ENCODE peak calls at places on chromosomes 12 and 14, in nine cellular contexts. D is stomach; V is CD8-positive, alpha-beta memory T cell; B is ovary; F is SW 1271; Y is AG20443; H is HEK293T; P is LoVo; E is SJCRH30. O is an unnamed sample.

GRCh38 chr12:93094988-93095737 is 166.1 kb upstream of the EEA1 start:
- DNase-seq in V (no peak), B (no peak), Y (no peak), P (no peak), D (no peak), E (no peak), H (no peak), F (no peak), O (no peak)

GRCh38 chr14:54902521-54903420 is at the start of gene GCH1:
- DNase-seq in V (peak), Y (peak), D (peak), B (peak), F (peak), E (peak), H (peak), P (peak), O (peak)

GRCh38 chr12:20493924-20494323 is 125.6 kb downstream of the PDE3A start:
- DNase-seq in E (no peak), F (no peak), Y (no peak), P (no peak), V (no peak), B (no peak), H (no peak), D (no peak), O (no peak)

GRCh38 chr14:64673748-64674147 is 30.5 kb upstream of the PLEKHG3 start:
- DNase-seq in H (no peak), V (peak), D (no peak), Y (peak), E (no peak), B (no peak), F (no peak), P (no peak), O (peak)

GRCh38 chr12:7076493-7076892 is 15.8 kb downstream of the C1R start:
- DNase-seq in E (no peak), P (no peak), Y (no peak), F (no peak), H (no peak), B (no peak), D (no peak), V (no peak), O (no peak)

GRCh38 chr12:5808956-5809355 is 136.1 kb downstream of the ANO2 start:
- DNase-seq in E (peak), F (peak), P (peak), H (no peak), B (no peak), Y (peak), D (no peak), V (no peak), O (no peak)

GRCh38 chr12:50720085-50720484 is 43.8 kb upstream of the ATF1 start:
- DNase-seq in Y (peak), B (no peak), H (no peak), E (no peak), D (no peak), P (no peak), V (no peak), F (no peak), O (no peak)

GRCh38 chr12:52836491-52837175 is 2.5 kb upstream of the KRT79 start:
- DNase-seq in Y (no peak), F (no peak), P (no peak), E (no peak), D (no peak), H (no peak), B (no peak), V (no peak), O (no peak)

GRCh38 chr12:31732926-31733548 is 4.2 kb upstream of the AMN1 start:
- DNase-seq in P (peak), H (no peak), F (peak), E (no peak), B (no peak), V (no peak), D (no peak), Y (peak), O (peak)

GRCh38 chr12:103495783-103496456 is at the start of gene C12orf42:
- DNase-seq in B (no peak), D (no peak), V (no peak), Y (peak), F (peak), P (no peak), E (no peak), H (peak), O (peak)

GRCh38 chr14:23610090-23610814 is 25.9 kb upstream of the DHRS2 start:
- DNase-seq in V (no peak), E (no peak), P (no peak), H (no peak), Y (no peak), B (no peak), F (no peak), D (no peak), O (no peak)

GRCh38 chr12:115752913-115753726 is 524.4 kb downstream of the MED13L start:
- DNase-seq in Y (peak), H (peak), B (peak), E (peak), V (no peak), F (peak), D (peak), P (peak), O (peak)

GRCh38 chr12:104121001-104121400 is 17.0 kb downstream of the NFYB start:
- DNase-seq in Y (peak), P (no peak), D (no peak), V (no peak), H (no peak), E (no peak), B (no peak), F (peak), O (no peak)

GRCh38 chr14:101114726-101115481 is 211.4 kb upstream of the RTL1 start:
- DNase-seq in B (no peak), V (no peak), D (peak), F (no peak), Y (no peak), E (no peak), H (no peak), P (no peak), O (no peak)

GRCh38 chr12:12776261-12776660 is 9.2 kb upstream of the APOLD1 start:
- DNase-seq in D (peak), B (no peak), H (no peak), Y (no peak), E (no peak), P (peak), F (no peak), V (no peak), O (peak)

GRCh38 chr12:122865268-122866231 is 30.3 kb downstream of the HIP1R start:
- DNase-seq in V (no peak), P (no peak), D (peak), B (no peak), H (no peak), F (no peak), Y (no peak), E (no peak), O (peak)

GRCh38 chr12:113850309-113851056 is 115.6 kb downstream of the RBM19 start:
- DNase-seq in V (no peak), Y (peak), P (no peak), D (no peak), B (no peak), H (no peak), E (peak), F (no peak), O (peak)

GRCh38 chr14:100726812-100727564 is at the start of gene DLK1:
- DNase-seq in V (no peak), F (no peak), D (no peak), H (no peak), Y (no peak), P (no peak), B (no peak), E (no peak), O (peak)

GRCh38 chr14:31881531-31882310 is 195.4 kb upstream of the ARHGAP5 start:
- DNase-seq in F (no peak), H (no peak), V (no peak), B (no peak), Y (peak), E (no peak), P (no peak), D (no peak), O (no peak)

GRCh38 chr14:82642425-82642824 is 1108.8 kb upstream of the SEL1L start:
- DNase-seq in D (no peak), H (peak), P (no peak), B (peak), V (no peak), Y (no peak), F (peak), E (no peak), O (no peak)

GRCh38 chr12:102023343-102023930 is 38.4 kb downstream of the WASHC3 start:
- DNase-seq in B (no peak), Y (peak), V (no peak), P (no peak), H (no peak), D (no peak), F (no peak), E (no peak), O (no peak)

GRCh38 chr14:53458368-53458814 is 305.3 kb upstream of the DDHD1 start:
- DNase-seq in D (no peak), B (no peak), H (no peak), V (no peak), Y (peak), E (peak), F (peak), P (peak), O (no peak)

GRCh38 chr14:100750762-100751699 is 24.3 kb downstream of the DLK1 start:
- DNase-seq in D (no peak), Y (no peak), H (no peak), B (no peak), V (no peak), F (no peak), E (no peak), P (no peak), O (no peak)

GRCh38 chr12:69401940-69402339 is 42.4 kb downstream of the YEATS4 start:
- DNase-seq in Y (no peak), P (no peak), H (no peak), V (no peak), D (no peak), F (no peak), B (no peak), E (no peak), O (no peak)

GRCh38 chr12:48542300-48542928 is 17.0 kb downstream of the OR8S1 start:
- DNase-seq in E (peak), Y (peak), P (peak), B (no peak), H (peak), F (no peak), V (no peak), D (peak), O (peak)

GRCh38 chr12:103877934-103878510 is 37.0 kb upstream of the NT5DC3 start:
- DNase-seq in V (peak), F (peak), D (peak), Y (peak), E (peak), B (peak), H (peak), P (peak), O (peak)

GRCh38 chr12:91272456-91273063 is 89.9 kb upstream of the DCN start:
- DNase-seq in E (peak), Y (no peak), H (no peak), D (peak), P (no peak), F (no peak), B (peak), V (no peak), O (peak)

GRCh38 chr12:101076940-101077351 is 133.1 kb downstream of the SLC5A8 start:
- DNase-seq in D (no peak), P (no peak), B (no peak), Y (peak), E (peak), H (no peak), F (no peak), V (no peak), O (peak)

GRCh38 chr12:64895541-64895940 is 71.1 kb downstream of the TBC1D30 start:
- DNase-seq in P (no peak), H (no peak), F (no peak), E (no peak), Y (peak), B (no peak), V (no peak), D (no peak), O (no peak)

GRCh38 chr12:93896427-93896826 is 219.3 kb downstream of the CRADD start:
- DNase-seq in P (no peak), F (peak), E (no peak), B (no peak), V (no peak), D (no peak), H (no peak), Y (peak), O (no peak)

GRCh38 chr12:8028267-8028666 is 4.2 kb upstream of the FOXJ2 start:
- DNase-seq in E (no peak), P (no peak), F (no peak), Y (no peak), V (no peak), B (no peak), D (no peak), H (no peak), O (no peak)